ENCODE peak calls at places on chromosomes 12 and 14, in ten cellular contexts. S is sigmoid colon, V is A549, Y is stomach, G is suprapubic skin, H is HepG2, F is tibial nerve, R is K562, Z is upper lobe of left lung, P is ovary. B is an unnamed sample. For H3K4me1, the result is how much of the 10 kb centered on the place peaks cover.

GRCh38 chr14:28676481-28676880 is 90.1 kb upstream of the FOXG1 start:
- DNase-seq in S (no peak), V (peak), Y (no peak), G (no peak), H (no peak), F (no peak), R (no peak), Z (no peak), P (no peak), B (no peak)

GRCh38 chr14:50399251-50400032 is 2.8 kb upstream of the CDKL1 start:
- DNase-seq in S (peak), V (peak), Y (peak), G (no peak), H (no peak), F (peak), R (no peak), Z (no peak), P (peak), B (peak)

GRCh38 chr14:49280566-49280965 is 305.6 kb downstream of the RPS29 start:
- DNase-seq in S (no peak), V (no peak), Y (no peak), G (no peak), H (no peak), F (no peak), R (no peak), Z (no peak), P (no peak), B (no peak)

GRCh38 chr12:101074940-101075680 is 134.9 kb downstream of the SLC5A8 start:
- DNase-seq in S (no peak), V (no peak), Y (no peak), G (no peak), H (no peak), F (no peak), R (no peak), Z (no peak), P (no peak), B (no peak)

GRCh38 chr14:38412654-38413053 is 156.8 kb upstream of the CLEC14A start:
- DNase-seq in S (no peak), V (no peak), Y (no peak), G (no peak), H (no peak), F (no peak), R (no peak), Z (peak), P (no peak), B (no peak)

GRCh38 chr12:47846294-47846996 is 26.7 kb upstream of the HDAC7 start:
- DNase-seq in S (peak), V (no peak), Y (no peak), G (no peak), H (no peak), F (no peak), R (no peak), Z (no peak), P (no peak), B (no peak)

GRCh38 chr12:1634590-1635191 is 5.7 kb downstream of the WNT5B start:
- DNase-seq in S (peak), V (peak), Y (peak), G (peak), H (peak), F (peak), R (peak), Z (peak), P (peak), B (peak)

GRCh38 chr14:71193663-71194062 is 286.4 kb downstream of the PCNX1 start:
- DNase-seq in S (no peak), V (no peak), Y (no peak), G (no peak), H (no peak), F (no peak), R (no peak), Z (no peak), P (no peak), B (no peak)

GRCh38 chr14:32259368-32260013 is 56.4 kb upstream of the RNU6-8 start:
- DNase-seq in S (no peak), V (peak), Y (no peak), G (no peak), H (peak), F (no peak), R (peak), Z (no peak), P (no peak), B (no peak)

GRCh38 chr14:58717211-58717610 is 79.4 kb downstream of the DACT1 start:
- DNase-seq in S (no peak), V (no peak), Y (no peak), G (no peak), H (no peak), F (no peak), R (no peak), Z (no peak), P (no peak), B (no peak)

GRCh38 chr14:104680056-104680805 is 9.2 kb upstream of the INF2 start:
- DNase-seq in S (peak), V (peak), Y (peak), G (peak), H (no peak), F (no peak), R (no peak), Z (peak), P (no peak), B (peak)

GRCh38 chr12:3122841-3123678 is 45.9 kb downstream of the TSPAN9 start:
- DNase-seq in S (no peak), V (no peak), Y (no peak), G (peak), H (no peak), F (peak), R (no peak), Z (no peak), P (peak), B (no peak)

GRCh38 chr14:72962829-72963312 is 36.6 kb downstream of the DCAF4 start:
- DNase-seq in S (no peak), V (peak), Y (no peak), G (no peak), H (peak), F (no peak), R (peak), Z (no peak), P (no peak), B (peak)

GRCh38 chr12:91685917-91686316 is 459.7 kb downstream of the BTG1 start:
- DNase-seq in S (no peak), V (peak), Y (no peak), G (no peak), H (no peak), F (no peak), R (no peak), Z (no peak), P (no peak), B (no peak)

GRCh38 chr14:91996951-91997371 is 42.9 kb downstream of the TRIP11 start:
- DNase-seq in S (no peak), V (peak), Y (no peak), G (no peak), H (peak), F (peak), R (peak), Z (no peak), P (no peak), B (no peak)

GRCh38 chr14:41457393-41457792 is 149.3 kb upstream of the LRFN5 start:
- DNase-seq in S (no peak), V (no peak), Y (no peak), G (no peak), H (no peak), F (no peak), R (no peak), Z (no peak), P (no peak), B (no peak)

GRCh38 chr12:131418884-131419283 is 292.0 kb upstream of the SFSWAP start:
- DNase-seq in S (no peak), V (no peak), Y (no peak), G (no peak), H (no peak), F (no peak), R (no peak), Z (no peak), P (no peak), B (no peak)

GRCh38 chr12:127485528-127485927 is 781.4 kb upstream of the TMEM132C start:
- DNase-seq in S (no peak), V (peak), Y (peak), G (no peak), H (no peak), F (no peak), R (no peak), Z (no peak), P (no peak), B (peak)

GRCh38 chr12:14931359-14931758 is 7.0 kb downstream of the ERP27 start:
- DNase-seq in S (no peak), V (no peak), Y (no peak), G (no peak), H (no peak), F (no peak), R (no peak), Z (no peak), P (no peak), B (no peak)

GRCh38 chr14:95199298-95199983 is 42.1 kb upstream of the DICER1 start:
- DNase-seq in S (no peak), V (no peak), Y (no peak), G (no peak), H (no peak), F (no peak), R (no peak), Z (no peak), P (no peak), B (no peak)

GRCh38 chr14:95695051-95695450 is 8.8 kb downstream of the TCL1B start:
- DNase-seq in S (no peak), V (no peak), Y (no peak), G (no peak), H (no peak), F (no peak), R (no peak), Z (no peak), P (no peak), B (no peak)

GRCh38 chr12:71685312-71685906 is 473 bp upstream of the TMEM19 start:
- DNase-seq in S (no peak), V (peak), Y (no peak), G (no peak), H (no peak), F (no peak), R (no peak), Z (no peak), P (no peak), B (peak)

DNA sequence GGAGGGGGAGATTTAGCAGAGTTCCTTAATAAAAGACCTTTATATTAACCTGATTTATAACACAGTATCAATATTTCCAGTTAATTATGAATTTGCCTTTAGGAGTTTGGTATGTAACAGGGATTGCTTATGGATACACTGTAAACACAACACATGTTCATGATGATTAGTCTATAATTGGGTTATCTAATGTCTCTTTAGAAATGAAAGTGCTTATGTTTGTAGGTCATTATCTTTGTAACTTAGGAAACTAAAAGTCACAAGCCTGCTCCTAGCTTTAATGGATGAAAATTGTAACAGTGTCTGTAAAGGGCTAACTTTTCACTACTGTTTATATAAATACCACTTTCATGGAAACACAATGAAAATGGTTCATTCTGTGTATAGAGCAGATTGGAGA is 9.4 kb downstream of the PDE3A start:
- DNase-seq in S (no peak), V (no peak), Y (no peak), G (no peak), H (no peak), F (no peak), R (no peak), Z (no peak), P (no peak), B (no peak)
- H3K4me1 ChIP-seq in S (under half), V (half or more), Y (under half), G (under half), H (under half), F (under half), R (under half), Z (under half), P (under half), B (under half)

GRCh38 chr12:78970041-78970440 is 105.5 kb downstream of the SYT1 start:
- DNase-seq in S (no peak), V (no peak), Y (no peak), G (no peak), H (no peak), F (no peak), R (no peak), Z (no peak), P (no peak), B (no peak)
- TF ChIP-seq EP300 in S (no peak), V (no peak), Y (no peak), G (no peak), H (no peak), F (no peak), R (no peak), Z (no peak), P (no peak), B (no peak)

DNA sequence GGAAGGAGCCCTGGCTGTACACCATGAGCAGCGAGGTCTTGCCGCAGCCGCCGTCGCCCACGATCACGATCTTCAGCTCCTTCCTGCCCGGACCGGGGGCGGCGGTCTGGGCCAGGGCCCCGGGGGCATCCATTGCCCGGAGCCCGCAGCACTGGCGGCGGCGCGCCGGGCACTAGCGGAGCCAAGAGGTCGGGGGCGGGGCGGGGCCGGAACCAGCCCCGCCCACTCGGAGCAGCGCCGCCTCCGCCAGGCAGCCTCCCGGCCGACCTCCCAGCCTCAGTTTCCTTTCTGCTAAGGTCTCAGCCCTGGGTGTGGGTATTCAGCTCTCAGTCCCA is at the start of gene RHOF:
- DNase-seq in S (no peak), V (no peak), Y (peak), G (no peak), H (no peak), F (no peak), R (peak), Z (peak), P (no peak), B (peak)
- TF ChIP-seq POLR2A in S (no peak), V (peak), Y (no peak), G (no peak), H (peak), F (no peak), R (no peak), Z (peak), P (no peak), B (peak)

DNA sequence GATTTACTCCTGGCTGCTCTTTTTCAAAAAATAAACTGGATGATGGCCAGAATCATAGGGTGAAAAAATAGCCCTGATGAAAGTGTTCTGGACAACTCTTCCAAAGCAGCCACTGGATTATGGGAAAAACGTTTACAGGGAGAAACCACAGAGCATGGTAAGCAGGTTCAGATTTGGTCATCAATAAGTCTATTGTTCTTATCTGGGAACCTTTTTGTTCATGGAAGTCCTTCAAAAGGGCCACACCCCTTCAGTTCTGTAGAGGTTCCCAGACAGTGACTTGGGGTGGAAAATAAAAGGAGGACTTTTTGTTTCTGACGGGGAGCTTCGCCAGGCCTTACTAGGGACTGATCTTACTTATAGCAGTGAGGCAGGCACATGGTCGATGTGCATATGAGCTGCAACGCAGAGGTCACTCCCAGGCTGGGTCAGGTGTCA is 117.4 kb upstream of the SLC38A2 start:
- DNase-seq in S (no peak), V (no peak), Y (no peak), G (no peak), H (peak), F (no peak), R (no peak), Z (no peak), P (peak), B (no peak)
- H3K4me1 ChIP-seq in S (under half), V (half or more), Y (half or more), G (under half), H (half or more), F (half or more), R (under half), Z (under half), P (under half), B (under half)

GRCh38 chr12:83850531-83850930 is 1062.1 kb downstream of the SLC6A15 start:
- DNase-seq in S (no peak), V (no peak), Y (no peak), G (no peak), H (no peak), F (no peak), R (no peak), Z (no peak), P (no peak), B (no peak)
- TF ChIP-seq EP300 in S (no peak), V (no peak), Y (no peak), G (no peak), H (no peak), F (no peak), R (no peak), Z (no peak), P (no peak), B (no peak)